ENCODE peak calls at places on chromosomes 3 and 15, in nine cellular contexts. Y, D, X, B, Z, N, J, S and T are unnamed samples.

GRCh38 chr3:184602406-184603155 is 41.0 kb downstream of the EPHB3 start:
- DNase-seq in Y (no peak), D (no peak), X (no peak), B (no peak), Z (no peak), N (no peak), J (peak), S (no peak), T (no peak)

GRCh38 chr3:195227871-195228270 is 43.1 kb downstream of the XXYLT1 start:
- DNase-seq in Y (no peak), D (no peak), X (no peak), B (no peak), Z (peak), N (no peak), J (no peak), S (no peak), T (no peak)

GRCh38 chr15:45641374-45641778 is 6.5 kb downstream of the SQOR start:
- DNase-seq in Y (no peak), D (no peak), X (peak), B (peak), Z (no peak), N (peak), J (peak), S (no peak), T (peak)

GRCh38 chr3:138374573-138375134 is 26.3 kb downstream of the MRAS start:
- DNase-seq in Y (peak), D (no peak), X (no peak), B (no peak), Z (no peak), N (peak), J (peak), S (no peak), T (no peak)

GRCh38 chr3:136925425-136926190 is 32.2 kb upstream of the IL20RB start:
- DNase-seq in Y (no peak), D (no peak), X (no peak), B (no peak), Z (no peak), N (peak), J (no peak), S (no peak), T (no peak)

GRCh38 chr15:48313216-48313615 is 18.0 kb upstream of the DUT start:
- DNase-seq in Y (no peak), D (no peak), X (no peak), B (no peak), Z (no peak), N (no peak), J (no peak), S (no peak), T (no peak)

GRCh38 chr3:48130321-48130881 is 57.8 kb downstream of the CDC25A start:
- DNase-seq in Y (peak), D (no peak), X (peak), B (peak), Z (no peak), N (peak), J (peak), S (peak), T (no peak)

GRCh38 chr15:101137312-101137940 is 114.4 kb downstream of the CHSY1 start:
- DNase-seq in Y (no peak), D (no peak), X (no peak), B (no peak), Z (peak), N (no peak), J (no peak), S (no peak), T (no peak)

GRCh38 chr15:22980189-22981136 is at the start of gene CYFIP1:
- DNase-seq in Y (peak), D (peak), X (peak), B (peak), Z (no peak), N (peak), J (peak), S (peak), T (peak)

GRCh38 chr3:44100298-44100695 is 141.4 kb upstream of the TOPAZ1 start:
- DNase-seq in Y (no peak), D (no peak), X (no peak), B (no peak), Z (no peak), N (no peak), J (no peak), S (no peak), T (no peak)

GRCh38 chr3:73351423-73352071 is 273.2 kb downstream of the PDZRN3 start:
- DNase-seq in Y (peak), D (no peak), X (no peak), B (no peak), Z (no peak), N (peak), J (peak), S (no peak), T (no peak)

GRCh38 chr15:71352125-71352524 is 236.9 kb downstream of the THSD4 start:
- DNase-seq in Y (no peak), D (no peak), X (no peak), B (no peak), Z (no peak), N (no peak), J (no peak), S (no peak), T (no peak)

GRCh38 chr15:78131295-78132021 is at the start of gene CIB2:
- DNase-seq in Y (peak), D (peak), X (peak), B (peak), Z (peak), N (peak), J (peak), S (peak), T (peak)

GRCh38 chr15:75178938-75179772 is 22.5 kb upstream of the C15orf39 start:
- DNase-seq in Y (no peak), D (no peak), X (no peak), B (no peak), Z (no peak), N (no peak), J (no peak), S (no peak), T (no peak)

GRCh38 chr3:66241466-66241865 is 20.7 kb downstream of the SLC25A26 start:
- DNase-seq in Y (no peak), D (no peak), X (no peak), B (no peak), Z (no peak), N (no peak), J (no peak), S (no peak), T (no peak)

GRCh38 chr3:5891721-5892120 is 704.2 kb downstream of the EDEM1 start:
- DNase-seq in Y (no peak), D (no peak), X (no peak), B (no peak), Z (no peak), N (no peak), J (no peak), S (no peak), T (no peak)

GRCh38 chr3:49629866-49630265 is 44.3 kb upstream of the APEH start:
- DNase-seq in Y (no peak), D (no peak), X (no peak), B (no peak), Z (no peak), N (no peak), J (no peak), S (no peak), T (no peak)

GRCh38 chr15:58114812-58115211 is 23.4 kb upstream of the AQP9 start:
- DNase-seq in Y (no peak), D (no peak), X (no peak), B (no peak), Z (no peak), N (no peak), J (no peak), S (no peak), T (no peak)

GRCh38 chr3:14275962-14276909 is 97.6 kb downstream of the LSM3 start:
- DNase-seq in Y (no peak), D (no peak), X (no peak), B (no peak), Z (no peak), N (no peak), J (no peak), S (no peak), T (no peak)

GRCh38 chr3:142243134-142243533 is 17.7 kb upstream of the GK5 start:
- DNase-seq in Y (no peak), D (no peak), X (no peak), B (no peak), Z (no peak), N (peak), J (no peak), S (no peak), T (no peak)

GRCh38 chr15:64134322-64134829 is 17.2 kb upstream of the SNX22 start:
- DNase-seq in Y (peak), D (no peak), X (no peak), B (no peak), Z (no peak), N (peak), J (peak), S (no peak), T (no peak)

GRCh38 chr15:32131803-32132202 is 101.5 kb downstream of the CHRNA7 start:
- DNase-seq in Y (no peak), D (no peak), X (no peak), B (no peak), Z (no peak), N (no peak), J (no peak), S (no peak), T (no peak)

GRCh38 chr3:172148269-172148668 is 108.9 kb downstream of the FNDC3B start:
- DNase-seq in Y (no peak), D (no peak), X (no peak), B (peak), Z (no peak), N (peak), J (no peak), S (no peak), T (peak)

GRCh38 chr3:10379161-10379560 is 58.2 kb upstream of the SEC13 start:
- DNase-seq in Y (no peak), D (no peak), X (no peak), B (no peak), Z (no peak), N (no peak), J (no peak), S (no peak), T (no peak)

GRCh38 chr3:9916346-9916733 is 558 bp upstream of the IL17RC start:
- DNase-seq in Y (no peak), D (no peak), X (no peak), B (peak), Z (no peak), N (peak), J (peak), S (no peak), T (no peak)

GRCh38 chr15:64912926-64913325 is 1.2 kb downstream of the ANKDD1A start:
- DNase-seq in Y (no peak), D (no peak), X (no peak), B (no peak), Z (no peak), N (no peak), J (no peak), S (no peak), T (no peak)

GRCh38 chr3:158801200-158801599 is 654 bp upstream of the MFSD1 start:
- DNase-seq in Y (no peak), D (no peak), X (no peak), B (no peak), Z (no peak), N (peak), J (peak), S (no peak), T (no peak)

GRCh38 chr3:150699068-150699635 is 4.6 kb downstream of the ERICH6 start:
- DNase-seq in Y (no peak), D (no peak), X (no peak), B (peak), Z (no peak), N (peak), J (peak), S (peak), T (no peak)

GRCh38 chr3:13598201-13598600 is 49.3 kb downstream of the FBLN2 start:
- DNase-seq in Y (no peak), D (no peak), X (no peak), B (no peak), Z (no peak), N (no peak), J (no peak), S (no peak), T (no peak)

GRCh38 chr15:31261266-31262142 is 65.1 kb upstream of the KLF13 start:
- DNase-seq in Y (no peak), D (no peak), X (no peak), B (no peak), Z (peak), N (no peak), J (no peak), S (no peak), T (no peak)

GRCh38 chr3:64224826-64225606 is at the start of gene PRICKLE2:
- DNase-seq in Y (peak), D (no peak), X (peak), B (peak), Z (no peak), N (peak), J (peak), S (peak), T (no peak)

GRCh38 chr15:33086500-33087141 is 107.9 kb downstream of the FMN1 start:
- DNase-seq in Y (no peak), D (peak), X (peak), B (peak), Z (no peak), N (peak), J (peak), S (peak), T (peak)

GRCh38 chr3:11362600-11362999 is 90.4 kb downstream of the ATG7 start:
- DNase-seq in Y (no peak), D (no peak), X (peak), B (no peak), Z (no peak), N (peak), J (no peak), S (no peak), T (no peak)

GRCh38 chr3:185397676-185398075 is 34.7 kb downstream of the MAP3K13 start:
- DNase-seq in Y (peak), D (no peak), X (no peak), B (no peak), Z (no peak), N (no peak), J (no peak), S (no peak), T (no peak)

GRCh38 chr3:41222508-41222907 is 23.2 kb downstream of the CTNNB1 start:
- DNase-seq in Y (no peak), D (no peak), X (no peak), B (no peak), Z (no peak), N (no peak), J (peak), S (no peak), T (no peak)

GRCh38 chr15:99421172-99421656 is 144.6 kb upstream of the MEF2A start:
- DNase-seq in Y (peak), D (no peak), X (no peak), B (no peak), Z (peak), N (no peak), J (peak), S (no peak), T (no peak)

GRCh38 chr15:78841307-78841706 is 30.0 kb upstream of the ADAMTS7 start:
- DNase-seq in Y (no peak), D (no peak), X (no peak), B (no peak), Z (no peak), N (no peak), J (no peak), S (no peak), T (no peak)

GRCh38 chr3:177484926-177485325 is 287.6 kb upstream of the TBL1XR1 start:
- DNase-seq in Y (no peak), D (no peak), X (no peak), B (no peak), Z (no peak), N (no peak), J (peak), S (no peak), T (no peak)